ENCODE peak calls at places on chromosomes 11 and 22, in nine cellular contexts. One of them, this sample, is unnamed.

GRCh38 chr22:40857309-40857851 is 432 bp downstream of the XPNPEP3 start:
- DNase-seq in skeletal muscle cell: no peak
- DNase-seq in HEK293T: no peak
- DNase-seq in activated T-cell treated with anti-CD3 and anti-CD28 coated beads, Interleukin-2, amount 50 U/mL, for 72 hours: no peak
- DNase-seq in NCI-H748 treated with DMSO at 0.1 percent for 48 hours: no peak
- DNase-seq in B cell: no peak
- DNase-seq in Caki2: no peak
- DNase-seq in stimulated activated effector memory CD8-positive, alpha-beta T cell treated with anti-CD3 and anti-CD28 coated beads, Interleukin-12 subunit alpha, Interleukin-12 subunit beta, amount 100 ng/mL, for 72 hours: no peak
- DNase-seq in epithelial cell of prostate: no peak
- DNase-seq in this sample: no peak

GRCh38 chr22:17942721-17943120 is 81.6 kb downstream of the MICAL3 start:
- DNase-seq in epithelial cell of prostate: no peak
- DNase-seq in stimulated activated effector memory CD8-positive, alpha-beta T cell treated with anti-CD3 and anti-CD28 coated beads, Interleukin-12 subunit alpha, Interleukin-12 subunit beta, amount 100 ng/mL, for 72 hours: no peak
- DNase-seq in activated T-cell treated with anti-CD3 and anti-CD28 coated beads, Interleukin-2, amount 50 U/mL, for 72 hours: no peak
- DNase-seq in NCI-H748 treated with DMSO at 0.1 percent for 48 hours: no peak
- DNase-seq in B cell: no peak
- DNase-seq in skeletal muscle cell: no peak
- DNase-seq in HEK293T: no peak
- DNase-seq in Caki2: no peak
- DNase-seq in this sample: no peak

GRCh38 chr11:125091247-125091876 is 20.1 kb downstream of the TMEM218 start:
- DNase-seq in Caki2: peak; percentile 41
- DNase-seq in skeletal muscle cell: peak; percentile 36
- DNase-seq in B cell: no peak
- DNase-seq in activated T-cell treated with anti-CD3 and anti-CD28 coated beads, Interleukin-2, amount 50 U/mL, for 72 hours: peak; percentile 15
- DNase-seq in NCI-H748 treated with DMSO at 0.1 percent for 48 hours: no peak
- DNase-seq in HEK293T: peak; percentile 81
- DNase-seq in epithelial cell of prostate: no peak
- DNase-seq in stimulated activated effector memory CD8-positive, alpha-beta T cell treated with anti-CD3 and anti-CD28 coated beads, Interleukin-12 subunit alpha, Interleukin-12 subunit beta, amount 100 ng/mL, for 72 hours: no peak
- DNase-seq in this sample: peak; percentile 78

GRCh38 chr22:27223317-27224177 is 566.2 kb downstream of the MIAT start:
- DNase-seq in stimulated activated effector memory CD8-positive, alpha-beta T cell treated with anti-CD3 and anti-CD28 coated beads, Interleukin-12 subunit alpha, Interleukin-12 subunit beta, amount 100 ng/mL, for 72 hours: no peak
- DNase-seq in HEK293T: no peak
- DNase-seq in activated T-cell treated with anti-CD3 and anti-CD28 coated beads, Interleukin-2, amount 50 U/mL, for 72 hours: no peak
- DNase-seq in Caki2: peak; percentile 79
- DNase-seq in epithelial cell of prostate: no peak
- DNase-seq in B cell: no peak
- DNase-seq in NCI-H748 treated with DMSO at 0.1 percent for 48 hours: no peak
- DNase-seq in skeletal muscle cell: peak; percentile 59
- DNase-seq in this sample: no peak

GRCh38 chr11:117704416-117705150 is 92.4 kb downstream of the DSCAML1 start:
- DNase-seq in skeletal muscle cell: no peak
- DNase-seq in Caki2: no peak
- DNase-seq in HEK293T: no peak
- DNase-seq in activated T-cell treated with anti-CD3 and anti-CD28 coated beads, Interleukin-2, amount 50 U/mL, for 72 hours: no peak
- DNase-seq in stimulated activated effector memory CD8-positive, alpha-beta T cell treated with anti-CD3 and anti-CD28 coated beads, Interleukin-12 subunit alpha, Interleukin-12 subunit beta, amount 100 ng/mL, for 72 hours: no peak
- DNase-seq in epithelial cell of prostate: no peak
- DNase-seq in B cell: no peak
- DNase-seq in NCI-H748 treated with DMSO at 0.1 percent for 48 hours: no peak
- DNase-seq in this sample: peak; percentile 99

GRCh38 chr11:23767576-23767975 is 729.3 kb upstream of the LUZP2 start:
- DNase-seq in activated T-cell treated with anti-CD3 and anti-CD28 coated beads, Interleukin-2, amount 50 U/mL, for 72 hours: no peak
- DNase-seq in B cell: no peak
- DNase-seq in epithelial cell of prostate: no peak
- DNase-seq in Caki2: no peak
- DNase-seq in stimulated activated effector memory CD8-positive, alpha-beta T cell treated with anti-CD3 and anti-CD28 coated beads, Interleukin-12 subunit alpha, Interleukin-12 subunit beta, amount 100 ng/mL, for 72 hours: no peak
- DNase-seq in NCI-H748 treated with DMSO at 0.1 percent for 48 hours: no peak
- DNase-seq in skeletal muscle cell: no peak
- DNase-seq in HEK293T: no peak
- DNase-seq in this sample: no peak

GRCh38 chr22:38214248-38215056 is 12.7 kb downstream of the MAFF start:
- DNase-seq in Caki2: no peak
- DNase-seq in skeletal muscle cell: no peak
- DNase-seq in stimulated activated effector memory CD8-positive, alpha-beta T cell treated with anti-CD3 and anti-CD28 coated beads, Interleukin-12 subunit alpha, Interleukin-12 subunit beta, amount 100 ng/mL, for 72 hours: peak; percentile 76
- DNase-seq in B cell: peak; percentile 69
- DNase-seq in epithelial cell of prostate: no peak
- DNase-seq in NCI-H748 treated with DMSO at 0.1 percent for 48 hours: no peak
- DNase-seq in HEK293T: peak; percentile 100
- DNase-seq in activated T-cell treated with anti-CD3 and anti-CD28 coated beads, Interleukin-2, amount 50 U/mL, for 72 hours: peak; percentile 76
- DNase-seq in this sample: no peak

GRCh38 chr11:1586699-1587098 is 1.6 kb upstream of the KRTAP5-1 start:
- DNase-seq in stimulated activated effector memory CD8-positive, alpha-beta T cell treated with anti-CD3 and anti-CD28 coated beads, Interleukin-12 subunit alpha, Interleukin-12 subunit beta, amount 100 ng/mL, for 72 hours: no peak
- DNase-seq in Caki2: no peak
- DNase-seq in NCI-H748 treated with DMSO at 0.1 percent for 48 hours: no peak
- DNase-seq in activated T-cell treated with anti-CD3 and anti-CD28 coated beads, Interleukin-2, amount 50 U/mL, for 72 hours: no peak
- DNase-seq in epithelial cell of prostate: no peak
- DNase-seq in B cell: no peak
- DNase-seq in HEK293T: no peak
- DNase-seq in skeletal muscle cell: no peak
- DNase-seq in this sample: no peak

GRCh38 chr22:44455151-44455962 is 42.7 kb downstream of the RTL6 start:
- DNase-seq in B cell: no peak
- DNase-seq in NCI-H748 treated with DMSO at 0.1 percent for 48 hours: no peak
- DNase-seq in activated T-cell treated with anti-CD3 and anti-CD28 coated beads, Interleukin-2, amount 50 U/mL, for 72 hours: peak; percentile 56
- DNase-seq in stimulated activated effector memory CD8-positive, alpha-beta T cell treated with anti-CD3 and anti-CD28 coated beads, Interleukin-12 subunit alpha, Interleukin-12 subunit beta, amount 100 ng/mL, for 72 hours: peak; percentile 65
- DNase-seq in Caki2: no peak
- DNase-seq in HEK293T: no peak
- DNase-seq in skeletal muscle cell: no peak
- DNase-seq in epithelial cell of prostate: no peak
- DNase-seq in this sample: peak; percentile 63

GRCh38 chr11:27294654-27295053 is 68.4 kb downstream of the CCDC34 start:
- DNase-seq in NCI-H748 treated with DMSO at 0.1 percent for 48 hours: peak; percentile 6
- DNase-seq in stimulated activated effector memory CD8-positive, alpha-beta T cell treated with anti-CD3 and anti-CD28 coated beads, Interleukin-12 subunit alpha, Interleukin-12 subunit beta, amount 100 ng/mL, for 72 hours: no peak
- DNase-seq in activated T-cell treated with anti-CD3 and anti-CD28 coated beads, Interleukin-2, amount 50 U/mL, for 72 hours: no peak
- DNase-seq in HEK293T: no peak
- DNase-seq in epithelial cell of prostate: no peak
- DNase-seq in skeletal muscle cell: no peak
- DNase-seq in B cell: no peak
- DNase-seq in Caki2: no peak
- DNase-seq in this sample: no peak

GRCh38 chr22:37525073-37525745 is 6.0 kb upstream of the CARD10 start:
- DNase-seq in HEK293T: no peak
- DNase-seq in activated T-cell treated with anti-CD3 and anti-CD28 coated beads, Interleukin-2, amount 50 U/mL, for 72 hours: peak; percentile 14
- DNase-seq in skeletal muscle cell: peak; percentile 54
- DNase-seq in NCI-H748 treated with DMSO at 0.1 percent for 48 hours: no peak
- DNase-seq in Caki2: peak; percentile 75
- DNase-seq in stimulated activated effector memory CD8-positive, alpha-beta T cell treated with anti-CD3 and anti-CD28 coated beads, Interleukin-12 subunit alpha, Interleukin-12 subunit beta, amount 100 ng/mL, for 72 hours: no peak
- DNase-seq in B cell: no peak
- DNase-seq in epithelial cell of prostate: no peak
- DNase-seq in this sample: no peak

GRCh38 chr11:113690619-113691569 is 15.2 kb downstream of the TMPRSS5 start:
- DNase-seq in skeletal muscle cell: no peak
- DNase-seq in NCI-H748 treated with DMSO at 0.1 percent for 48 hours: no peak
- DNase-seq in activated T-cell treated with anti-CD3 and anti-CD28 coated beads, Interleukin-2, amount 50 U/mL, for 72 hours: peak; percentile 44
- DNase-seq in HEK293T: peak; percentile 56
- DNase-seq in Caki2: peak; percentile 76
- DNase-seq in epithelial cell of prostate: peak; percentile 53
- DNase-seq in stimulated activated effector memory CD8-positive, alpha-beta T cell treated with anti-CD3 and anti-CD28 coated beads, Interleukin-12 subunit alpha, Interleukin-12 subunit beta, amount 100 ng/mL, for 72 hours: no peak
- DNase-seq in B cell: no peak
- DNase-seq in this sample: no peak

GRCh38 chr11:83691387-83692088 is 405.4 kb upstream of the CCDC90B start:
- DNase-seq in NCI-H748 treated with DMSO at 0.1 percent for 48 hours: no peak
- DNase-seq in HEK293T: no peak
- DNase-seq in B cell: no peak
- DNase-seq in stimulated activated effector memory CD8-positive, alpha-beta T cell treated with anti-CD3 and anti-CD28 coated beads, Interleukin-12 subunit alpha, Interleukin-12 subunit beta, amount 100 ng/mL, for 72 hours: no peak
- DNase-seq in Caki2: no peak
- DNase-seq in activated T-cell treated with anti-CD3 and anti-CD28 coated beads, Interleukin-2, amount 50 U/mL, for 72 hours: no peak
- DNase-seq in skeletal muscle cell: peak; percentile 23
- DNase-seq in epithelial cell of prostate: peak; percentile 12
- DNase-seq in this sample: no peak

GRCh38 chr11:8646873-8647272 is 35.6 kb downstream of the TRIM66 start:
- DNase-seq in epithelial cell of prostate: no peak
- DNase-seq in Caki2: no peak
- DNase-seq in activated T-cell treated with anti-CD3 and anti-CD28 coated beads, Interleukin-2, amount 50 U/mL, for 72 hours: no peak
- DNase-seq in HEK293T: no peak
- DNase-seq in skeletal muscle cell: no peak
- DNase-seq in NCI-H748 treated with DMSO at 0.1 percent for 48 hours: no peak
- DNase-seq in B cell: no peak
- DNase-seq in stimulated activated effector memory CD8-positive, alpha-beta T cell treated with anti-CD3 and anti-CD28 coated beads, Interleukin-12 subunit alpha, Interleukin-12 subunit beta, amount 100 ng/mL, for 72 hours: no peak
- DNase-seq in this sample: no peak

GRCh38 chr22:36221799-36222751 is 17.3 kb downstream of the APOL2 start:
- DNase-seq in epithelial cell of prostate: no peak
- DNase-seq in activated T-cell treated with anti-CD3 and anti-CD28 coated beads, Interleukin-2, amount 50 U/mL, for 72 hours: peak; percentile 53
- DNase-seq in stimulated activated effector memory CD8-positive, alpha-beta T cell treated with anti-CD3 and anti-CD28 coated beads, Interleukin-12 subunit alpha, Interleukin-12 subunit beta, amount 100 ng/mL, for 72 hours: peak; percentile 68
- DNase-seq in B cell: peak; percentile 56
- DNase-seq in HEK293T: peak; percentile 71
- DNase-seq in Caki2: no peak
- DNase-seq in skeletal muscle cell: no peak
- DNase-seq in NCI-H748 treated with DMSO at 0.1 percent for 48 hours: peak; percentile 21
- DNase-seq in this sample: no peak

GRCh38 chr22:31905356-31905755 is 39.0 kb upstream of the YWHAH start:
- DNase-seq in B cell: no peak
- DNase-seq in skeletal muscle cell: no peak
- DNase-seq in activated T-cell treated with anti-CD3 and anti-CD28 coated beads, Interleukin-2, amount 50 U/mL, for 72 hours: no peak
- DNase-seq in NCI-H748 treated with DMSO at 0.1 percent for 48 hours: no peak
- DNase-seq in Caki2: no peak
- DNase-seq in epithelial cell of prostate: no peak
- DNase-seq in stimulated activated effector memory CD8-positive, alpha-beta T cell treated with anti-CD3 and anti-CD28 coated beads, Interleukin-12 subunit alpha, Interleukin-12 subunit beta, amount 100 ng/mL, for 72 hours: no peak
- DNase-seq in HEK293T: no peak
- DNase-seq in this sample: no peak

GRCh38 chr11:117458275-117459120 is 130.8 kb downstream of the CEP164 start:
- DNase-seq in B cell: peak; percentile 36
- DNase-seq in skeletal muscle cell: no peak
- DNase-seq in Caki2: no peak
- DNase-seq in stimulated activated effector memory CD8-positive, alpha-beta T cell treated with anti-CD3 and anti-CD28 coated beads, Interleukin-12 subunit alpha, Interleukin-12 subunit beta, amount 100 ng/mL, for 72 hours: no peak
- DNase-seq in epithelial cell of prostate: no peak
- DNase-seq in HEK293T: no peak
- DNase-seq in NCI-H748 treated with DMSO at 0.1 percent for 48 hours: no peak
- DNase-seq in activated T-cell treated with anti-CD3 and anti-CD28 coated beads, Interleukin-2, amount 50 U/mL, for 72 hours: peak; percentile 67
- DNase-seq in this sample: no peak

GRCh38 chr11:45212566-45213315 is 66.3 kb downstream of the PRDM11 start:
- DNase-seq in activated T-cell treated with anti-CD3 and anti-CD28 coated beads, Interleukin-2, amount 50 U/mL, for 72 hours: no peak
- DNase-seq in skeletal muscle cell: no peak
- DNase-seq in stimulated activated effector memory CD8-positive, alpha-beta T cell treated with anti-CD3 and anti-CD28 coated beads, Interleukin-12 subunit alpha, Interleukin-12 subunit beta, amount 100 ng/mL, for 72 hours: no peak
- DNase-seq in Caki2: no peak
- DNase-seq in HEK293T: peak; percentile 41
- DNase-seq in epithelial cell of prostate: no peak
- DNase-seq in B cell: no peak
- DNase-seq in NCI-H748 treated with DMSO at 0.1 percent for 48 hours: no peak
- DNase-seq in this sample: no peak

GRCh38 chr22:50209893-50210292 is 9.1 kb downstream of the SELENOO start:
- DNase-seq in Caki2: peak; percentile 44
- DNase-seq in stimulated activated effector memory CD8-positive, alpha-beta T cell treated with anti-CD3 and anti-CD28 coated beads, Interleukin-12 subunit alpha, Interleukin-12 subunit beta, amount 100 ng/mL, for 72 hours: peak; percentile 84
- DNase-seq in NCI-H748 treated with DMSO at 0.1 percent for 48 hours: peak; percentile 21
- DNase-seq in skeletal muscle cell: no peak
- DNase-seq in activated T-cell treated with anti-CD3 and anti-CD28 coated beads, Interleukin-2, amount 50 U/mL, for 72 hours: peak; percentile 71
- DNase-seq in epithelial cell of prostate: no peak
- DNase-seq in B cell: peak; percentile 74
- DNase-seq in HEK293T: peak; percentile 73
- DNase-seq in this sample: no peak

GRCh38 chr11:23696712-23697111 is 800.1 kb upstream of the LUZP2 start:
- DNase-seq in B cell: no peak
- DNase-seq in HEK293T: no peak
- DNase-seq in epithelial cell of prostate: no peak
- DNase-seq in stimulated activated effector memory CD8-positive, alpha-beta T cell treated with anti-CD3 and anti-CD28 coated beads, Interleukin-12 subunit alpha, Interleukin-12 subunit beta, amount 100 ng/mL, for 72 hours: no peak
- DNase-seq in NCI-H748 treated with DMSO at 0.1 percent for 48 hours: no peak
- DNase-seq in skeletal muscle cell: no peak
- DNase-seq in activated T-cell treated with anti-CD3 and anti-CD28 coated beads, Interleukin-2, amount 50 U/mL, for 72 hours: no peak
- DNase-seq in Caki2: no peak
- DNase-seq in this sample: no peak

GRCh38 chr11:119056397-119056999 is 507 bp downstream of the HYOU1 start:
- DNase-seq in B cell: peak; percentile 53
- DNase-seq in NCI-H748 treated with DMSO at 0.1 percent for 48 hours: no peak
- DNase-seq in skeletal muscle cell: no peak
- DNase-seq in activated T-cell treated with anti-CD3 and anti-CD28 coated beads, Interleukin-2, amount 50 U/mL, for 72 hours: peak; percentile 44
- DNase-seq in HEK293T: peak; percentile 33
- DNase-seq in stimulated activated effector memory CD8-positive, alpha-beta T cell treated with anti-CD3 and anti-CD28 coated beads, Interleukin-12 subunit alpha, Interleukin-12 subunit beta, amount 100 ng/mL, for 72 hours: peak; percentile 67
- DNase-seq in Caki2: no peak
- DNase-seq in epithelial cell of prostate: no peak
- DNase-seq in this sample: peak; percentile 64

GRCh38 chr11:24457985-24458384 is 38.9 kb upstream of the LUZP2 start:
- DNase-seq in NCI-H748 treated with DMSO at 0.1 percent for 48 hours: no peak
- DNase-seq in activated T-cell treated with anti-CD3 and anti-CD28 coated beads, Interleukin-2, amount 50 U/mL, for 72 hours: no peak
- DNase-seq in skeletal muscle cell: no peak
- DNase-seq in Caki2: no peak
- DNase-seq in epithelial cell of prostate: no peak
- DNase-seq in B cell: no peak
- DNase-seq in HEK293T: no peak
- DNase-seq in stimulated activated effector memory CD8-positive, alpha-beta T cell treated with anti-CD3 and anti-CD28 coated beads, Interleukin-12 subunit alpha, Interleukin-12 subunit beta, amount 100 ng/mL, for 72 hours: no peak
- DNase-seq in this sample: no peak

GRCh38 chr11:59186130-59186594 is 14.2 kb downstream of the DTX4 start:
- DNase-seq in skeletal muscle cell: no peak
- DNase-seq in HEK293T: peak; percentile 56
- DNase-seq in B cell: no peak
- DNase-seq in activated T-cell treated with anti-CD3 and anti-CD28 coated beads, Interleukin-2, amount 50 U/mL, for 72 hours: peak; percentile 72
- DNase-seq in Caki2: no peak
- DNase-seq in epithelial cell of prostate: no peak
- DNase-seq in NCI-H748 treated with DMSO at 0.1 percent for 48 hours: no peak
- DNase-seq in stimulated activated effector memory CD8-positive, alpha-beta T cell treated with anti-CD3 and anti-CD28 coated beads, Interleukin-12 subunit alpha, Interleukin-12 subunit beta, amount 100 ng/mL, for 72 hours: peak; percentile 72
- DNase-seq in this sample: peak; percentile 60

GRCh38 chr11:65310215-65310614 is 4.5 kb upstream of the CDC42EP2 start:
- DNase-seq in activated T-cell treated with anti-CD3 and anti-CD28 coated beads, Interleukin-2, amount 50 U/mL, for 72 hours: no peak
- DNase-seq in Caki2: no peak
- DNase-seq in stimulated activated effector memory CD8-positive, alpha-beta T cell treated with anti-CD3 and anti-CD28 coated beads, Interleukin-12 subunit alpha, Interleukin-12 subunit beta, amount 100 ng/mL, for 72 hours: no peak
- DNase-seq in B cell: no peak
- DNase-seq in NCI-H748 treated with DMSO at 0.1 percent for 48 hours: no peak
- DNase-seq in epithelial cell of prostate: no peak
- DNase-seq in skeletal muscle cell: no peak
- DNase-seq in HEK293T: no peak
- DNase-seq in this sample: no peak

GRCh38 chr11:111359223-111360149 is 19.6 kb downstream of the POU2AF1 start:
- DNase-seq in skeletal muscle cell: no peak
- DNase-seq in B cell: no peak
- DNase-seq in Caki2: no peak
- DNase-seq in NCI-H748 treated with DMSO at 0.1 percent for 48 hours: no peak
- DNase-seq in stimulated activated effector memory CD8-positive, alpha-beta T cell treated with anti-CD3 and anti-CD28 coated beads, Interleukin-12 subunit alpha, Interleukin-12 subunit beta, amount 100 ng/mL, for 72 hours: peak; percentile 29
- DNase-seq in HEK293T: no peak
- DNase-seq in activated T-cell treated with anti-CD3 and anti-CD28 coated beads, Interleukin-2, amount 50 U/mL, for 72 hours: no peak
- DNase-seq in epithelial cell of prostate: no peak
- DNase-seq in this sample: no peak

GRCh38 chr11:64791781-64792291 is 11.2 kb downstream of the MAP4K2 start:
- DNase-seq in Caki2: no peak
- DNase-seq in epithelial cell of prostate: no peak
- DNase-seq in B cell: no peak
- DNase-seq in HEK293T: no peak
- DNase-seq in stimulated activated effector memory CD8-positive, alpha-beta T cell treated with anti-CD3 and anti-CD28 coated beads, Interleukin-12 subunit alpha, Interleukin-12 subunit beta, amount 100 ng/mL, for 72 hours: no peak
- DNase-seq in activated T-cell treated with anti-CD3 and anti-CD28 coated beads, Interleukin-2, amount 50 U/mL, for 72 hours: no peak
- DNase-seq in NCI-H748 treated with DMSO at 0.1 percent for 48 hours: no peak
- DNase-seq in skeletal muscle cell: no peak
- DNase-seq in this sample: no peak

GRCh38 chr22:33715626-33716025 is 204.7 kb downstream of the LARGE1 start:
- DNase-seq in HEK293T: no peak
- DNase-seq in B cell: no peak
- DNase-seq in Caki2: no peak
- DNase-seq in stimulated activated effector memory CD8-positive, alpha-beta T cell treated with anti-CD3 and anti-CD28 coated beads, Interleukin-12 subunit alpha, Interleukin-12 subunit beta, amount 100 ng/mL, for 72 hours: no peak
- DNase-seq in NCI-H748 treated with DMSO at 0.1 percent for 48 hours: no peak
- DNase-seq in skeletal muscle cell: no peak
- DNase-seq in epithelial cell of prostate: no peak
- DNase-seq in activated T-cell treated with anti-CD3 and anti-CD28 coated beads, Interleukin-2, amount 50 U/mL, for 72 hours: no peak
- DNase-seq in this sample: no peak

This sample was measured in NCI-H526 treated with DMSO at 0.1 percent for 48 hours.